ENCODE peak calls at places on chromosomes 3 and 15, in seven cellular contexts. Q is head of caudate nucleus; S is NCI-H146; L is stimulated activated CD4-positive, alpha-beta T cell treated with anti-CD3 and anti-CD28 coated beads, Interleukin-2, amount 100 ng/mL, for 48 hours; X is HT-29; A is activated naive CD8-positive, alpha-beta T cell treated with anti-CD3 and anti-CD28 coated beads, Interleukin-2, amount 50 U/mL, for 24 hours; F is activated CD8-positive, alpha-beta memory T cell treated with anti-CD3 and anti-CD28 coated beads for 1 hour. W is an unnamed sample.
A peak's percentile ranks its signal among the peaks of the same experiment; 100 is the strongest.

GRCh38 chr15:96329403-96329981 is 1.0 kb upstream of the NR2F2 start:
- DNase-seq in Q (no peak), S (no peak), L (no peak), X (peak; percentile 61), A (no peak), F (no peak), W (no peak)

GRCh38 chr3:147424325-147424910 is 15.3 kb downstream of the ZIC1 start:
- DNase-seq in Q (no peak), S (no peak), L (no peak), X (no peak), A (no peak), F (no peak), W (no peak)

GRCh38 chr3:197494366-197495058 is 61.3 kb downstream of the BDH1 start:
- DNase-seq in Q (no peak), S (no peak), L (no peak), X (peak; percentile 49), A (no peak), F (no peak), W (no peak)

GRCh38 chr3:147423601-147424324 is 14.6 kb downstream of the ZIC1 start:
- DNase-seq in Q (no peak), S (no peak), L (no peak), X (no peak), A (no peak), F (no peak), W (no peak)

GRCh38 chr15:56205061-56205876 is 38.4 kb downstream of the RFX7 start:
- DNase-seq in Q (no peak), S (no peak), L (no peak), X (no peak), A (no peak), F (no peak), W (no peak)

GRCh38 chr3:47421741-47422649 is 41.2 kb downstream of the PTPN23 start:
- DNase-seq in Q (no peak), S (no peak), L (peak; percentile 21), X (peak; percentile 55), A (peak; percentile 38), F (no peak), W (no peak)

GRCh38 chr3:194250104-194251002 is 100.8 kb downstream of the CPN2 start:
- DNase-seq in Q (no peak), S (no peak), L (no peak), X (no peak), A (no peak), F (no peak), W (no peak)

GRCh38 chr3:57015350-57015729 is 45.1 kb upstream of the SPATA12 start:
- DNase-seq in Q (no peak), S (no peak), L (no peak), X (no peak), A (no peak), F (no peak), W (no peak)

GRCh38 chr15:89115547-89115946 is 27.3 kb downstream of the ABHD2 start:
- DNase-seq in Q (peak; percentile 58), S (peak; percentile 97), L (no peak), X (peak; percentile 96), A (no peak), F (no peak), W (no peak)